ENCODE peak calls at places on chromosomes 16 and 17, in eight cellular contexts. X is astrocyte of the cerebellum, H is mesendoderm, Y is bronchial epithelial cell, A is skeletal muscle cell, K is gastrocnemius medialis, O is transverse colon, V is ascending aorta. N is an unnamed sample.

GRCh38 chr16:25066747-25067631 is 44.6 kb upstream of the LCMT1 start:
- DNase-seq in K (peak), O (peak), H (peak), A (no peak), Y (peak), X (peak), V (peak), N (peak)

GRCh38 chr17:45431531-45432404 is 902 bp downstream of the ARHGAP27 start:
- DNase-seq in O (peak), X (no peak), H (peak), K (peak), V (no peak), A (no peak), Y (peak), N (peak)

GRCh38 chr17:58239987-58240386 is 1.6 kb downstream of the LPO start:
- DNase-seq in O (no peak), Y (no peak), A (no peak), K (no peak), X (no peak), H (no peak), V (no peak), N (no peak)

GRCh38 chr16:78666318-78666717 is 566.9 kb downstream of the WWOX start:
- DNase-seq in A (no peak), Y (no peak), K (no peak), X (no peak), V (no peak), O (no peak), H (no peak), N (no peak)

GRCh38 chr16:8493885-8494487 is 96.3 kb downstream of the TMEM114 start:
- DNase-seq in H (peak), X (no peak), A (no peak), K (no peak), V (no peak), Y (no peak), O (no peak), N (no peak)

GRCh38 chr16:69772560-69773254 is 10.6 kb downstream of the WWP2 start:
- DNase-seq in H (peak), V (no peak), Y (no peak), X (no peak), K (no peak), O (no peak), A (no peak), N (no peak)

GRCh38 chr16:8849411-8850011 is 19.3 kb downstream of the CARHSP1 start:
- DNase-seq in A (peak), V (no peak), O (no peak), H (no peak), K (no peak), Y (no peak), X (no peak), N (no peak)

GRCh38 chr16:23052908-23053580 is 96.2 kb downstream of the USP31 start:
- DNase-seq in A (no peak), Y (no peak), K (no peak), O (no peak), H (no peak), X (no peak), V (no peak), N (no peak)

GRCh38 chr16:1538804-1539520 is 5.5 kb downstream of the TMEM204 start:
- DNase-seq in A (no peak), K (no peak), X (no peak), O (no peak), V (no peak), Y (no peak), H (peak), N (no peak)

GRCh38 chr17:6084226-6085161 is 14.3 kb downstream of the WSCD1 start:
- DNase-seq in H (no peak), V (no peak), K (peak), A (peak), Y (no peak), X (peak), O (no peak), N (no peak)

GRCh38 chr17:64095144-64095882 is 34.6 kb downstream of the ERN1 start:
- DNase-seq in H (no peak), X (no peak), Y (peak), O (no peak), K (no peak), V (no peak), A (no peak), N (no peak)

GRCh38 chr17:2067559-2067958 is 12.7 kb downstream of the HIC1 start:
- DNase-seq in X (peak), A (no peak), K (no peak), Y (no peak), H (no peak), O (no peak), V (no peak), N (no peak)

GRCh38 chr16:709651-710499 is 4.3 kb upstream of the FBXL16 start:
- DNase-seq in H (peak), V (no peak), A (peak), K (no peak), X (no peak), O (no peak), Y (peak), N (no peak)

GRCh38 chr17:42421479-42422332 is 1.4 kb downstream of the CAVIN1 start:
- DNase-seq in A (no peak), H (no peak), Y (peak), K (no peak), X (no peak), V (no peak), O (no peak), N (peak)

GRCh38 chr17:36182176-36183000 is 6.0 kb upstream of the TBC1D3B start:
- DNase-seq in K (no peak), V (no peak), Y (no peak), X (no peak), A (no peak), H (no peak), O (no peak), N (no peak)

GRCh38 chr17:58658804-58659713 is 32.8 kb downstream of the TEX14 start:
- DNase-seq in H (peak), V (no peak), A (peak), X (peak), K (peak), Y (peak), O (peak), N (peak)

GRCh38 chr17:31511176-31511540 is 119.7 kb downstream of the RAB11FIP4 start:
- DNase-seq in X (no peak), K (no peak), A (no peak), H (no peak), V (no peak), O (peak), Y (no peak), N (no peak)

GRCh38 chr16:75311383-75311938 is 60.0 kb upstream of the BCAR1 start:
- DNase-seq in H (no peak), O (no peak), X (no peak), K (no peak), V (no peak), Y (no peak), A (no peak), N (no peak)

GRCh38 chr17:29108806-29109476 is 66.0 kb downstream of the PIPOX start:
- DNase-seq in V (no peak), K (no peak), A (no peak), X (no peak), O (no peak), H (peak), Y (no peak), N (no peak)

GRCh38 chr17:75261336-75262111 is at the start of the genes GGA3 and MRPS7:
- DNase-seq in Y (peak), H (peak), O (peak), X (peak), A (peak), K (peak), V (peak), N (peak)

GRCh38 chr16:68792465-68793324 is 50.6 kb upstream of the TANGO6 start:
- DNase-seq in A (peak), O (peak), K (no peak), V (no peak), Y (peak), H (no peak), X (peak), N (peak)

GRCh38 chr16:80084614-80085013 is 456.2 kb upstream of the DYNLRB2 start:
- DNase-seq in X (peak), V (no peak), K (peak), Y (peak), O (peak), H (peak), A (no peak), N (peak)

GRCh38 chr17:58189436-58190146 is 2.9 kb upstream of the EPX start:
- DNase-seq in K (no peak), A (peak), V (no peak), X (peak), H (no peak), O (no peak), Y (peak), N (no peak)

GRCh38 chr17:80498242-80498919 is 22.0 kb upstream of the NPTX1 start:
- DNase-seq in Y (no peak), V (no peak), O (peak), K (no peak), X (peak), H (no peak), A (no peak), N (no peak)

GRCh38 chr17:6910987-6911603 is 79.6 kb upstream of the TEKT1 start:
- DNase-seq in O (no peak), V (no peak), X (peak), H (peak), Y (peak), A (peak), K (no peak), N (peak)

GRCh38 chr17:80646328-80646727 is 101.7 kb downstream of the RPTOR start:
- DNase-seq in Y (no peak), X (no peak), V (no peak), H (no peak), O (no peak), A (no peak), K (no peak), N (no peak)

GRCh38 chr17:49913226-49914095 is 55.5 kb upstream of the DLX4 start:
- DNase-seq in V (no peak), X (peak), Y (peak), K (no peak), H (no peak), O (no peak), A (no peak), N (no peak)

GRCh38 chr16:27690604-27691003 is 140.7 kb downstream of the KATNIP start:
- DNase-seq in O (peak), A (no peak), X (no peak), K (no peak), Y (no peak), H (peak), V (no peak), N (no peak)

GRCh38 chr16:88430524-88431446 is 22.3 kb upstream of the ZFPM1 start:
- DNase-seq in A (no peak), K (no peak), V (no peak), H (no peak), X (no peak), O (peak), Y (no peak), N (peak)

GRCh38 chr16:82748026-82748425 is 121.3 kb downstream of the CDH13 start:
- DNase-seq in Y (no peak), H (no peak), X (peak), A (peak), K (peak), O (no peak), V (peak), N (no peak)

GRCh38 chr16:25210758-25211157 is 6.0 kb upstream of the AQP8 start:
- DNase-seq in V (no peak), K (no peak), A (peak), O (no peak), H (no peak), Y (peak), X (peak), N (no peak)

GRCh38 chr17:30235386-30236296 is at the start of gene SLC6A4:
- DNase-seq in H (peak), V (no peak), K (no peak), A (no peak), Y (no peak), O (no peak), X (no peak), N (peak)

GRCh38 chr17:71361691-71362450 is 758.9 kb upstream of the SOX9 start:
- DNase-seq in O (no peak), H (no peak), X (peak), A (peak), Y (peak), V (no peak), K (no peak), N (no peak)

GRCh38 chr17:75707096-75707720 is 14.1 kb upstream of the ITGB4 start:
- DNase-seq in K (no peak), O (no peak), H (no peak), V (no peak), A (no peak), X (no peak), Y (peak), N (no peak)

GRCh38 chr16:10938844-10939648 is 3.2 kb downstream of the DEXI start:
- DNase-seq in Y (no peak), H (no peak), A (no peak), V (no peak), X (no peak), K (no peak), O (no peak), N (no peak)

GRCh38 chr16:10938321-10938720 is 3.9 kb downstream of the DEXI start:
- DNase-seq in O (no peak), A (no peak), Y (no peak), K (no peak), X (no peak), V (no peak), H (no peak), N (no peak)

GRCh38 chr16:10940501-10941079 is 1.7 kb downstream of the DEXI start:
- DNase-seq in Y (no peak), H (no peak), X (no peak), O (no peak), V (no peak), K (peak), A (no peak), N (no peak)

GRCh38 chr16:10941127-10941933 is 938 bp downstream of the DEXI start:
- DNase-seq in K (no peak), Y (no peak), H (peak), X (no peak), A (no peak), V (no peak), O (peak), N (no peak)

DNA sequence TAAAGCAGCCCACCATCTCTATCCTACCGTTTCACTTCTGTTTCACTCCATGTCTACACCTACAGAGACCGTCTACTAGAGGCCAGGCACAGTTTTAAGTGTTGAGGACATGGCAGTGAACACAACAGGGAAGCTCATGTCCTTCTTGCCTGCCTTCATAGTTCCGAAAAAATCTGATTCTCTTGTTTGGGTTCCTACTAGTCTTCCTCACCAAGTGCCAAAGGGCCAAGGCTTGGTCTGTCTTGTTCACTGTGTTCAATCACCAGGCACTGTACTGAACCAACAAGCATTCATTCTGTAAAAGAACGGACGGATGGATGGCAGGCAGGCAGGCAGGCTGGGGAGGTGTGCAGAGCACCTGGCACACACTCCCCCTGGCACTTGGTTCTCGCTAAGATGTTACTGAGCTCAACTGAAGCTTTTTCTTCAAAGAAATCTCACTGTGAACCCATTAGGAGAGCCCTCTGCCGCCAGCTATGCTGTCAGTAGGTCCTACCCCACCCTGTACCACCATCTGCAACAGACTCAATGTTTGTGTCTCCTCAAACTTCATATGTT is 2.5 kb downstream of the DEXI start:
- DNase-seq in K (no peak), V (no peak), O (no peak), X (no peak), H (no peak), A (no peak), Y (no peak), N (no peak)
- H3K4me3 ChIP-seq in K (peak), V (peak), O (no peak), X (peak), H (no peak), A (peak), Y (no peak), N (no peak)

GRCh38 chr17:15965510-15965909 is 20.6 kb downstream of the ADORA2B start:
- DNase-seq in V (no peak), A (no peak), X (no peak), K (no peak), O (no peak), Y (no peak), H (no peak), N (no peak)

GRCh38 chr17:15963670-15964110 is 18.8 kb downstream of the ADORA2B start:
- DNase-seq in H (no peak), V (no peak), K (no peak), O (no peak), A (no peak), Y (peak), X (peak), N (no peak)

GRCh38 chr17:15966879-15967248 is 21.9 kb downstream of the ADORA2B start:
- DNase-seq in O (peak), A (no peak), H (peak), X (no peak), V (no peak), K (no peak), Y (no peak), N (no peak)

GRCh38 chr17:15967706-15968399 is 22.9 kb downstream of the ADORA2B start:
- DNase-seq in Y (no peak), X (no peak), V (no peak), O (no peak), A (no peak), K (no peak), H (no peak), N (no peak)

GRCh38 chr17:15966183-15966878 is 21.4 kb downstream of the ADORA2B start:
- DNase-seq in V (no peak), A (no peak), Y (peak), O (peak), H (peak), X (peak), K (no peak), N (peak)
- H3K4me3 ChIP-seq in V (no peak), A (no peak), Y (no peak), O (no peak), H (no peak), X (no peak), K (no peak), N (no peak)

GRCh38 chr17:57004944-57005579 is 27.1 kb downstream of the SCPEP1 start:
- DNase-seq in Y (no peak), K (no peak), H (peak), V (no peak), A (no peak), X (no peak), O (peak), N (peak)
- H3K4me3 ChIP-seq in Y (no peak), K (no peak), H (no peak), V (no peak), A (no peak), X (no peak), O (no peak), N (no peak)

DNA sequence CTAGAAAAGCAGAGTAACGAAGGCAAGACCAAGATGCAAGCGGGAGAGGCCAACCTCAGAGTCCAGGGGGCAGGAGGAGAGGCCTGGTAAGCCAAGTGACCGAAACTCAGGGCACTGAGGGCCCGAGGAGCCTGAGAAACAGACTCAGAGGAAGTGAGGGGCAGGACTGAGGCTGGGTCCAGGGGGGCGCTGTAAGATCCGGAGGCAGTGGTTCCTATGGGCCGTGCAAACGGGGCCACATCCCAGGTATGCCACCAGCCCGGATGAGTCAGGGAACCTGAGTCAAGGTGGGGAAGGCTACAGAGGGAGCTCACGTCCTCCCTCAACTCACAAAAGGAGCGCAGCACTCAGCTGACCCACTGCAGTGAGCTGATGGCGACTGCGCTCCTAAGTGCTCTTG is 8.3 kb downstream of the ZDHHC7 start:
- DNase-seq in O (no peak), H (peak), K (no peak), V (no peak), X (no peak), Y (peak), A (no peak), N (no peak)
- H3K4me3 ChIP-seq in O (no peak), H (no peak), K (no peak), V (no peak), X (no peak), Y (no peak), A (no peak), N (no peak)

GRCh38 chr16:57591870-57592485 is 36.5 kb upstream of the ADGRG1 start:
- DNase-seq in A (no peak), X (no peak), K (no peak), H (no peak), O (no peak), Y (no peak), V (no peak), N (no peak)

GRCh38 chr16:57590654-57591085 is 37.8 kb upstream of the ADGRG1 start:
- DNase-seq in K (no peak), H (no peak), A (peak), V (no peak), O (no peak), Y (peak), X (no peak), N (no peak)

GRCh38 chr16:57592591-57593003 is 35.8 kb upstream of the ADGRG1 start:
- DNase-seq in O (peak), H (no peak), V (no peak), Y (no peak), K (no peak), X (no peak), A (no peak), N (no peak)

GRCh38 chr16:57593021-57593420 is 35.4 kb upstream of the ADGRG1 start:
- DNase-seq in A (no peak), X (no peak), Y (no peak), V (no peak), K (no peak), H (no peak), O (no peak), N (no peak)

DNA sequence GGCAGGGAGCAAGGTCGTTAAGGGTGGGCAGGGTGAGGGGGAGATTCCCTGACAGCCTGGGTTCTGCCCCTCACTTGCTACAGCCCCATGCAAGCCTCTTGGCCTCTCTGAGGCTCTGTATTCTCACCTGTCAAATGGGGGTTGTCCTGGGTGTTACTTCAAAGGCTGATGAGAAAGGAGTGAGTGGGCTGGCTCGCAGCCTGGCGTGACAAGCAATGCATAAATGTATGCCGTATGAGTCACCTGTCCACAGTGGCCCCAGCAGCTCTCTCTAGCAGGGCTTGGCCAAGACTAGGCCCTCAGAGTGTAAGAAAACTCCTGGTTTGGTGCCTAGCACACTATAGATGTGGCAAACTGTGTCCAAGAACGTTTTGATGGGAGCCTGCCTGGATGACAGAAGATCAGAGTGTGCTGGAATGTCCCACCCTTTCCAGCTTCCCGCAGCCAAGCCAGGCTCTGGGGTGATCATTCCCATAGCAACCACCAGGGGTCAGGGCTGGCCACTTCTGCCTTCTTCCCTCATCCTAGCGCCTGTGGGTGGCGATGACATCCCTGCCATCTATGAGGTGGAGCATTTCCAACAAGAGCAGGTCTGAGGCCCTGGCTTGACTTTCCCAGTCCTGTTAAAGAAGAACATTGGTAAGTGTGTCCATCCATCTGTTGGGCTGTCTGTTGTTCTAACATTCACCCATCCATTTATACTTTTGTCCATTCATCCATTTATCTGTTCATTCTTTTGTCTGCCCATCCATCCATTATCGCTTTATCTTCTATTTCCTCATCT is 37.2 kb upstream of the ADGRG1 start:
- DNase-seq in Y (peak), A (peak), K (no peak), V (no peak), X (peak), O (peak), H (peak), N (peak)
- H3K4me3 ChIP-seq in Y (no peak), A (no peak), K (no peak), V (no peak), X (no peak), O (no peak), H (no peak), N (no peak)